ENCODE peak calls at places on chromosomes 6 and 20, in five cellular contexts. One of them, this sample, is unnamed.
A peak's percentile ranks its signal among the peaks of the same experiment; 100 is the strongest.

GRCh38 chr6:34592208-34592952 is 36.3 kb upstream of the SPDEF start:
- DNase-seq in IMR-90: no peak
- DNase-seq in HepG2: no peak
- DNase-seq in uterus: no peak
- DNase-seq in tibial nerve: no peak
- DNase-seq in this sample: no peak

GRCh38 chr20:25214416-25214770 is 18.9 kb downstream of the ENTPD6 start:
- DNase-seq in IMR-90: no peak
- DNase-seq in HepG2: no peak
- DNase-seq in uterus: no peak
- DNase-seq in tibial nerve: no peak
- DNase-seq in this sample: no peak

GRCh38 chr6:29742191-29742590 is 19.0 kb downstream of the HLA-F start:
- DNase-seq in IMR-90: no peak
- DNase-seq in HepG2: no peak
- DNase-seq in uterus: no peak
- DNase-seq in tibial nerve: no peak
- DNase-seq in this sample: no peak

GRCh38 chr6:169981969-169982368 is 230.5 kb downstream of the ERMARD start:
- DNase-seq in IMR-90: no peak
- DNase-seq in HepG2: no peak
- DNase-seq in uterus: no peak
- DNase-seq in tibial nerve: no peak
- DNase-seq in this sample: no peak

GRCh38 chr20:53827996-53828672 is 234.5 kb upstream of the ZNF217 start:
- DNase-seq in IMR-90: peak; percentile 98
- DNase-seq in HepG2: no peak
- DNase-seq in uterus: no peak
- DNase-seq in tibial nerve: no peak
- DNase-seq in this sample: no peak

GRCh38 chr20:47296950-47297349 is 59.5 kb downstream of the ZMYND8 start:
- DNase-seq in IMR-90: no peak
- DNase-seq in HepG2: no peak
- DNase-seq in uterus: no peak
- DNase-seq in tibial nerve: no peak
- DNase-seq in this sample: peak; percentile 62

GRCh38 chr6:14841901-14842421 is 403.9 kb upstream of the JARID2 start:
- DNase-seq in IMR-90: peak; percentile 100
- DNase-seq in HepG2: no peak
- DNase-seq in uterus: peak; percentile 54
- DNase-seq in tibial nerve: no peak
- DNase-seq in this sample: no peak

GRCh38 chr6:52724406-52725121 is 38.7 kb downstream of the GSTA2 start:
- DNase-seq in IMR-90: peak; percentile 60
- DNase-seq in HepG2: peak; percentile 79
- DNase-seq in uterus: peak; percentile 53
- DNase-seq in tibial nerve: peak; percentile 53
- DNase-seq in this sample: peak; percentile 57

DNA sequence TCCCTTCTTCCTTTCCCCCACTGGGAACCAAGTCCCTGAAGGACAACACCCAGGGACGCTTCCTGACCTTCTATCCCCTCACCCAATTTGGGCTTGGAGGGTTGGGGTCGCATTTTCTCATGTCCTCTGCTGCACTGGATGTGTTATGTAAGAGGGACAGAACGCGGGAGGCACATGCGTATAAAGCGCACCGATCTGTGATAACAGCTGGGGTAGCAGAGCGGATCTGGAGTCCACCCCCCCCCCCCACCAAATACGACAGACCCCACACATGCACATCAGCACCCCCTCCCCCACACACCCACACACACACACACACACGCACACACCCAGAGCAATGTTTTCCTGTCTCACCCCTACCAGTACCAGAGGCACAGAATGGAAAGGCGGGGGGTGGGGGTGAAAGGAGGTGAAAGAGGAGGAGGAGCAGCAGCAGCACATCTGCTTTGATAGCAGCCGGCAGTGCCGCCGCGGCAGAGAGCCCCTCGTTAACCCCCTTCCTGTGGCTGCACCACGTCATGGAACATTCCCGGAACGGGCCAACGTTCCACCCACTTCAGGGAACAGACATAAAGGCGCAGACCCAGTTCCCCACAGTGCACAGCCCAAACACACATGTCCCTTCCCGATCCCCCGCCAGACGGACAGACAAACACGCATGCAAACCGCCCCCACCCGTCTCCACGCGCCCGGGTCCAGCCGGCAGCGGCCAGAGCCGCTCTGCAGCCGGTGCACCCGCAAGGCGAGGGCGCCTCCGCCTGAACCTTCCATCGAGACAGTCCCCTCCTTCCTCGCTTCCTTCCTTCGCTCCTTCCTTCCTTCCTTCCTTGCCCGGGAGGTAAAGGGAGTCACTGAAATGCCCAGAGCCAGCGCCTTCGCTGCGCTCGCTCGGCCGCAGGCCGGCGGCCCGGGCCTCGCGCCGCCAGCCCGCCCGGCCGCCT is 580 bp downstream of the HIVEP2 start:
- DNase-seq in IMR-90: peak; percentile 90
- DNase-seq in HepG2: peak; percentile 79
- DNase-seq in uterus: peak; percentile 92
- DNase-seq in tibial nerve: peak; percentile 78
- DNase-seq in this sample: peak; percentile 34
- TF ChIP-seq POLR2A in IMR-90: peak; percentile 97
- TF ChIP-seq POLR2A in HepG2: peak; percentile 78
- TF ChIP-seq POLR2A in uterus: peak; percentile 67
- TF ChIP-seq POLR2A in tibial nerve: peak; percentile 59
- TF ChIP-seq POLR2A in this sample: peak; percentile 89

GRCh38 chr6:154732824-154733609 is at the start of gene SCAF8:
- DNase-seq in IMR-90: peak; percentile 69
- DNase-seq in HepG2: peak; percentile 73
- DNase-seq in uterus: peak; percentile 85
- DNase-seq in tibial nerve: peak; percentile 60
- DNase-seq in this sample: peak; percentile 94
- TF ChIP-seq POLR2A in IMR-90: peak; percentile 76
- TF ChIP-seq POLR2A in HepG2: peak; percentile 75
- TF ChIP-seq POLR2A in uterus: no peak
- TF ChIP-seq POLR2A in tibial nerve: peak; percentile 36
- TF ChIP-seq POLR2A in this sample: peak; percentile 61

GRCh38 chr20:41344477-41344876 is 3.9 kb downstream of the LPIN3 start:
- DNase-seq in IMR-90: no peak
- DNase-seq in HepG2: no peak
- DNase-seq in uterus: no peak
- DNase-seq in tibial nerve: no peak
- DNase-seq in this sample: no peak

GRCh38 chr20:41339957-41340326 is 679 bp upstream of the LPIN3 start:
- DNase-seq in IMR-90: peak; percentile 45
- DNase-seq in HepG2: peak; percentile 81
- DNase-seq in uterus: peak; percentile 88
- DNase-seq in tibial nerve: peak; percentile 79
- DNase-seq in this sample: peak; percentile 91

GRCh38 chr20:41336711-41337492 is 3.7 kb upstream of the LPIN3 start:
- DNase-seq in IMR-90: no peak
- DNase-seq in HepG2: no peak
- DNase-seq in uterus: no peak
- DNase-seq in tibial nerve: no peak
- DNase-seq in this sample: no peak

GRCh38 chr20:41342474-41343464 is 2.1 kb downstream of the LPIN3 start:
- DNase-seq in IMR-90: no peak
- DNase-seq in HepG2: no peak
- DNase-seq in uterus: no peak
- DNase-seq in tibial nerve: no peak
- DNase-seq in this sample: no peak

GRCh38 chr20:41340327-41341055 is at the start of gene LPIN3:
- DNase-seq in IMR-90: peak; percentile 63
- DNase-seq in HepG2: peak; percentile 92
- DNase-seq in uterus: peak; percentile 95
- DNase-seq in tibial nerve: peak; percentile 90
- DNase-seq in this sample: peak; percentile 93
- TF ChIP-seq POLR2A in IMR-90: no peak
- TF ChIP-seq POLR2A in HepG2: peak; percentile 95
- TF ChIP-seq POLR2A in uterus: peak; percentile 52
- TF ChIP-seq POLR2A in tibial nerve: peak; percentile 59
- TF ChIP-seq POLR2A in this sample: no peak

GRCh38 chr6:43516697-43517502 is at the start of the genes POLR1C and YIPF3:
- DNase-seq in IMR-90: peak; percentile 97
- DNase-seq in HepG2: peak; percentile 98
- DNase-seq in uterus: peak; percentile 98
- DNase-seq in tibial nerve: peak; percentile 95
- DNase-seq in this sample: peak; percentile 98
- TF ChIP-seq POLR2A in IMR-90: peak; percentile 90
- TF ChIP-seq POLR2A in HepG2: no peak
- TF ChIP-seq POLR2A in uterus: peak; percentile 47
- TF ChIP-seq POLR2A in tibial nerve: peak; percentile 62
- TF ChIP-seq POLR2A in this sample: peak; percentile 88

GRCh38 chr6:149723771-149724417 is 6.0 kb upstream of the LATS1 start:
- DNase-seq in IMR-90: peak; percentile 79
- DNase-seq in HepG2: peak; percentile 77
- DNase-seq in uterus: no peak
- DNase-seq in tibial nerve: no peak
- DNase-seq in this sample: peak; percentile 82

GRCh38 chr6:149725785-149726184 is 7.9 kb upstream of the LATS1 start:
- DNase-seq in IMR-90: no peak
- DNase-seq in HepG2: no peak
- DNase-seq in uterus: no peak
- DNase-seq in tibial nerve: no peak
- DNase-seq in this sample: no peak

GRCh38 chr6:149733321-149733720 is 13.0 kb downstream of the NUP43 start:
- DNase-seq in IMR-90: no peak
- DNase-seq in HepG2: no peak
- DNase-seq in uterus: no peak
- DNase-seq in tibial nerve: no peak
- DNase-seq in this sample: no peak

GRCh38 chr6:149727793-149728498 is 10.0 kb upstream of the LATS1 start:
- DNase-seq in IMR-90: no peak
- DNase-seq in HepG2: no peak
- DNase-seq in uterus: no peak
- DNase-seq in tibial nerve: no peak
- DNase-seq in this sample: peak; percentile 34

GRCh38 chr6:149728499-149729234 is 10.8 kb upstream of the LATS1 start:
- DNase-seq in IMR-90: no peak
- DNase-seq in HepG2: no peak
- DNase-seq in uterus: no peak
- DNase-seq in tibial nerve: no peak
- DNase-seq in this sample: peak; percentile 76
- TF ChIP-seq POLR2A in IMR-90: no peak
- TF ChIP-seq POLR2A in HepG2: no peak
- TF ChIP-seq POLR2A in uterus: no peak
- TF ChIP-seq POLR2A in tibial nerve: no peak
- TF ChIP-seq POLR2A in this sample: peak; percentile 47

DNA sequence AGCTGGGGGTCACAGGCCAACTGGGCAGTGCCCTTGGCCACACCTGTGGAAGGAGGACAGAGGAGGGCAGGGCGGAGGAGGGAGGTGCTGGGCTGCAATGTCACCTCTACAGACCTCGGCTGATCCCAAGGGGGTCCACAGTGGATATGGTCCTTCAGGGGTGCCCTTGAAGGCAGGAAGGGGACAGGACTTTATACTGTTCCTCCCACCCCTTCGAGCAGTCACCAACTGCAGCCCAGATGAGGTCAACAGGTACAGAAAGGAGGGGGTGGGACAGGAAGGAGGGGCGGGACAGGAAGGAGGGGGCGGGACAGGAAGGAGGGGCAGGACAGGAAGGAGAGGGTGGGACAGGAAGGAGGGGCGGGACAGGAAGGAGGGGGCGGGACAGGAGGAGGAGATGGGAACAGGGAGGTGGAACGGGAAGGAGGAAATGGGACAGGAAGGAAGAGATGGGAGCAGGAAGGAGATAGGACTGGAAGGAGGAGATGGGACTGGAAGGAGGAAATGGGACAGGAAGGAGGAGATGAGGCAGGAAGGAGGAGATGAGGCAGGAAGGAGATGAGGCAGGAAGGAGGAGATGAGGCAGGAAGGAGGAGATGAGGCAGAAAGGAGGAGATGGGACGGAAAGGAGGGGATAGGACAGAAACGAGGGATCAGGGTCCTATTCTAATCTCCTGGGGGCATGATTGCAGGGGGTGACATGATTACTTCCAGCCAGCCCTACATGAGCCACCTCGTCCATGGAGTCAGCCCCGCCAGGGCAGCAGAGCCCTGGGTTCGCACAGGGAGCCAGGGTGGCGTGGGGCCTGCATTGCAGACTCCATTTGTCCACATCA is 19.4 kb upstream of the MRGBP start:
- DNase-seq in IMR-90: peak; percentile 13
- DNase-seq in HepG2: peak; percentile 58
- DNase-seq in uterus: no peak
- DNase-seq in tibial nerve: no peak
- DNase-seq in this sample: peak; percentile 14
- TF ChIP-seq POLR2A in IMR-90: no peak
- TF ChIP-seq POLR2A in HepG2: no peak
- TF ChIP-seq POLR2A in uterus: no peak
- TF ChIP-seq POLR2A in tibial nerve: no peak
- TF ChIP-seq POLR2A in this sample: no peak

DNA sequence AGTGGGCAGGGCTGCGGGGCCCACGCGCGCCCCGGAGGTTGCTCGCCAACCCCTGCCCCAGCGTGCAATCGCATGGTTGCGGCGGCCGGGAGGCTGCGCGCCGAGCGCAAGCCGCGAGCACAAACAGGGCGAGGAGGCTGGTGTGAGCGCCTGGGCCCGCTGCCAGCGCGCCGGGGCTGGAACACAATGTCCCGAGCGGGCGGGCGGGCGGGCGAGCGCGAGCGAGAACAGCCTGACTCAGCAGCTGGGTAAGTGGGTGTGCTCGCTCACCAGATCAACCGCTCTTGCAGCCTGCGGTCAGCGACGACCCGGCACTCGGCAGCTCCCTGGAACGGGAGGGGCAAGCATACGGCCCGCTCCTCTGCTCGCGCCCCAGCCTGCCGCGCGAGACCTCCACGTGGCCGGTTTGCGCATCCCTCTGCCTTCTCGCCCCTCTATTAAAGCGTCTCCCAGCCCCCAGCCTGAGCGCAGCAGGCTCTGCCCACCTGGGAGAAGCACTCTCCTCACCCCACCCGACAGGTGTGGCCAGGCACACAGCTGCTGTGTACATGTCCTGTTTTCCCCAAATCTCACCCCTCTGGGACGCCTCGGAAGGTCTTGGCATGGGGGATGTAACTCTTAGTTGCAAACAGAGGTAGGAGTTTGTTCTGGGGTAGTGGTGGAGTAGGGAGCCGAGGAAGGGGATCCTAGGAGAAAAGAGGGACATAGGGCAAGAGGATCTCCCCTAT is 8.7 kb upstream of the ARMC12 start:
- DNase-seq in IMR-90: peak; percentile 94
- DNase-seq in HepG2: peak; percentile 76
- DNase-seq in uterus: peak; percentile 93
- DNase-seq in tibial nerve: peak; percentile 91
- DNase-seq in this sample: peak; percentile 97
- TF ChIP-seq POLR2A in IMR-90: no peak
- TF ChIP-seq POLR2A in HepG2: no peak
- TF ChIP-seq POLR2A in uterus: peak; percentile 69
- TF ChIP-seq POLR2A in tibial nerve: peak; percentile 52
- TF ChIP-seq POLR2A in this sample: peak; percentile 82

This sample was measured in erythroblast.